ENCODE peak calls at places on chromosomes 16 and 17, in ten cellular contexts. S, L, K, U, D, J, I, C, Q and N are unnamed samples.

GRCh38 chr16:86051376-86052114 is 152.6 kb downstream of the IRF8 start:
- DNase-seq in S (no peak), L (no peak), K (no peak), U (no peak), D (no peak), J (no peak), I (no peak), C (no peak), Q (no peak), N (no peak)

GRCh38 chr17:14840616-14841231 is 424.4 kb downstream of the PMP22 start:
- DNase-seq in S (no peak), L (no peak), K (no peak), U (no peak), D (peak; percentile 47), J (peak; percentile 40), I (peak; percentile 45), C (no peak), Q (no peak), N (peak; percentile 73)

GRCh38 chr16:144797-145252 is 6.4 kb upstream of the NPRL3 start:
- DNase-seq in S (no peak), L (no peak), K (no peak), U (no peak), D (no peak), J (no peak), I (peak; percentile 37), C (no peak), Q (no peak), N (no peak)

GRCh38 chr17:17538417-17539391 is 42.5 kb upstream of the RASD1 start:
- DNase-seq in S (no peak), L (no peak), K (no peak), U (no peak), D (peak; percentile 11), J (no peak), I (peak; percentile 18), C (no peak), Q (no peak), N (no peak)

GRCh38 chr17:66625321-66625767 is 209.6 kb upstream of the CACNG5 start:
- DNase-seq in S (no peak), L (no peak), K (no peak), U (no peak), D (peak; percentile 55), J (peak; percentile 43), I (peak; percentile 45), C (no peak), Q (no peak), N (no peak)

GRCh38 chr16:83742076-83742475 is 65.7 kb upstream of the HSBP1 start:
- DNase-seq in S (no peak), L (no peak), K (no peak), U (no peak), D (no peak), J (no peak), I (no peak), C (no peak), Q (no peak), N (no peak)

GRCh38 chr17:47896672-47897490 is 845 bp downstream of the SP2 start:
- DNase-seq in S (no peak), L (no peak), K (no peak), U (no peak), D (peak; percentile 17), J (no peak), I (peak; percentile 36), C (no peak), Q (no peak), N (no peak)

GRCh38 chr17:9898812-9899211 is 6.3 kb downstream of the RCVRN start:
- DNase-seq in S (no peak), L (no peak), K (no peak), U (no peak), D (no peak), J (no peak), I (no peak), C (no peak), Q (no peak), N (no peak)

GRCh38 chr16:13936596-13937081 is 16.7 kb downstream of the ERCC4 start:
- DNase-seq in S (no peak), L (no peak), K (no peak), U (peak; percentile 37), D (peak; percentile 81), J (peak; percentile 87), I (peak; percentile 84), C (no peak), Q (no peak), N (no peak)

GRCh38 chr17:37190493-37190892 is 185.3 kb upstream of the C17orf78 start:
- DNase-seq in S (no peak), L (no peak), K (no peak), U (no peak), D (no peak), J (no peak), I (no peak), C (no peak), Q (no peak), N (no peak)
- TF ChIP-seq CTCF in S (no peak), L (peak; percentile 5), K (no peak), U (no peak), D (peak; percentile 20), J (peak; percentile 16), I (peak; percentile 3), C (peak; percentile 32), Q (no peak), N (no peak)

DNA sequence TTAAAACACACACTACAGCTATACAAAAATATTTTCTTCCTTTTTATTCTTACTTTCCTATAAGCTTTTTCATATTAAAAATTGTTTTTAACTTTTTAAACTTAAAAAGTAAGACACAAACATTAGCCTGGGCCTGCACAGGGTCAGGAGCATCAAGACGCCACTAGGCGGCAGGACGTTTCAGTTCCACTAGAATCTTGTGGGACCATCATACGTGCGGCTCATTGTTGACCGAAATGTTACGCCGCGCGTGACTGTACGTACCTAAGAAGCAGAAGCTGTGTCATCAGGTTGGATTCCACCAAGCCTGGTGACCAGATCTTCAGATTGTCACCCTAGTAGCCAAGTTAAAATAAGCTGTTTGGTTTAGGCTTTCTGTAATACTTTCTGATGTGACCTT is 47.1 kb downstream of the USP10 start:
- DNase-seq in S (no peak), L (no peak), K (no peak), U (no peak), D (no peak), J (no peak), I (no peak), C (no peak), Q (no peak), N (no peak)
- TF ChIP-seq CTCF in S (peak; percentile 44), L (peak; percentile 1), K (no peak), U (peak; percentile 16), D (peak; percentile 35), J (peak; percentile 36), I (peak; percentile 24), C (peak; percentile 39), Q (no peak), N (peak; percentile 18)

GRCh38 chr17:27654654-27655524 is 23.9 kb downstream of the LGALS9 start:
- DNase-seq in S (no peak), L (peak; percentile 57), K (peak; percentile 74), U (peak; percentile 69), D (peak; percentile 68), J (peak; percentile 53), I (peak; percentile 70), C (peak; percentile 82), Q (peak; percentile 85), N (no peak)
- TF ChIP-seq CTCF in S (peak; percentile 82), L (peak; percentile 89), K (peak; percentile 89), U (peak; percentile 92), D (peak; percentile 76), J (peak; percentile 61), I (peak; percentile 87), C (peak; percentile 95), Q (peak; percentile 82), N (peak; percentile 78)

GRCh38 chr17:4263282-4264215 is at the start of gene ANKFY1:
- DNase-seq in S (peak; percentile 62), L (peak; percentile 92), K (peak; percentile 98), U (peak; percentile 97), D (peak; percentile 95), J (peak; percentile 90), I (peak; percentile 95), C (peak; percentile 97), Q (peak; percentile 99), N (peak; percentile 60)
- TF ChIP-seq CTCF in S (peak; percentile 8), L (peak; percentile 17), K (peak; percentile 24), U (peak; percentile 8), D (no peak), J (no peak), I (no peak), C (no peak), Q (peak; percentile 15), N (peak; percentile 17)

GRCh38 chr17:44335515-44336356 is 9.4 kb upstream of the GRN start:
- DNase-seq in S (no peak), L (no peak), K (no peak), U (no peak), D (no peak), J (no peak), I (no peak), C (no peak), Q (no peak), N (no peak)
- TF ChIP-seq CTCF in S (no peak), L (no peak), K (no peak), U (no peak), D (no peak), J (no peak), I (no peak), C (no peak), Q (no peak), N (no peak)